ENCODE peak calls at places on chromosome 21, in four cellular contexts. Z is heart right ventricle; D is OCI-LY7; J is CD4-positive, CD25-positive, alpha-beta regulatory T cell. W is an unnamed sample.

GRCh38 chr21:20728691-20729090 is 269.5 kb upstream of the NCAM2 start:
- DNase-seq in D (no peak), Z (no peak), J (no peak), W (no peak)

GRCh38 chr21:36021251-36021837 is 39.0 kb downstream of the SETD4 start:
- DNase-seq in J (no peak), Z (no peak), D (no peak), W (no peak)

GRCh38 chr21:15741510-15741909 is 11.7 kb downstream of the USP25 start:
- DNase-seq in Z (no peak), D (no peak), J (no peak), W (no peak)

GRCh38 chr21:33403786-33404571 is 766 bp downstream of the IFNGR2 start:
- DNase-seq in D (peak; percentile 72), J (no peak), Z (peak; percentile 72), W (peak; percentile 71)

GRCh38 chr21:45954271-45954670 is 27.3 kb upstream of the COL6A1 start:
- DNase-seq in J (no peak), D (no peak), Z (no peak), W (no peak)

GRCh38 chr21:38315155-38315554 is 58.4 kb downstream of the KCNJ15 start:
- DNase-seq in Z (no peak), J (no peak), D (no peak), W (no peak)

GRCh38 chr21:18743523-18743922 is 339.9 kb upstream of the TMPRSS15 start:
- DNase-seq in Z (no peak), J (no peak), D (no peak), W (no peak)

GRCh38 chr21:46559291-46559983 is 45.4 kb downstream of the S100B start:
- DNase-seq in J (peak; percentile 55), D (peak; percentile 71), Z (no peak), W (peak; percentile 49)

GRCh38 chr21:38768385-38769071 is 37.2 kb upstream of the ETS2 start:
- DNase-seq in D (peak; percentile 19), Z (no peak), J (peak; percentile 36), W (no peak)

GRCh38 chr21:45406801-45407628 is 2.0 kb downstream of the COL18A1 start:
- DNase-seq in D (peak; percentile 2), J (no peak), Z (peak; percentile 16), W (no peak)

GRCh38 chr21:35933466-35933865 is 126.9 kb downstream of the SETD4 start:
- DNase-seq in J (no peak), Z (peak; percentile 38), D (peak; percentile 4), W (no peak)

GRCh38 chr21:36756527-36756926 is 57.6 kb downstream of the SIM2 start:
- DNase-seq in D (no peak), Z (no peak), J (no peak), W (no peak)

GRCh38 chr21:38479641-38480515 is 18.4 kb downstream of the ERG start:
- DNase-seq in J (no peak), D (no peak), Z (no peak), W (no peak)

GRCh38 chr21:16535100-16535418 is 805.3 kb downstream of the USP25 start:
- DNase-seq in Z (peak; percentile 68), D (no peak), J (no peak), W (no peak)

GRCh38 chr21:38308010-38308784 is 51.4 kb downstream of the KCNJ15 start:
- DNase-seq in J (no peak), D (no peak), Z (no peak), W (no peak)

GRCh38 chr21:38679531-38679930 is 126.2 kb upstream of the ETS2 start:
- DNase-seq in J (no peak), Z (no peak), D (no peak), W (no peak)

GRCh38 chr21:38902608-38903445 is 97.1 kb downstream of the ETS2 start:
- DNase-seq in Z (no peak), D (no peak), J (no peak), W (no peak)

GRCh38 chr21:46122241-46122671 is 24.3 kb downstream of the COL6A2 start:
- DNase-seq in J (no peak), D (no peak), Z (no peak), W (no peak)

GRCh38 chr21:41166947-41167346 is 1.0 kb upstream of the BACE2 start:
- DNase-seq in J (no peak), Z (peak; percentile 31), D (no peak), W (no peak)

GRCh38 chr21:24045775-24046215 is 1561.5 kb downstream of the MRPL39 start:
- DNase-seq in Z (peak; percentile 65), J (no peak), D (no peak), W (peak; percentile 45)

GRCh38 chr21:16028163-16028562 is 298.4 kb downstream of the USP25 start:
- DNase-seq in Z (no peak), D (no peak), J (no peak), W (no peak)

GRCh38 chr21:17441370-17441769 is 71.5 kb upstream of the CXADR start:
- DNase-seq in J (no peak), Z (no peak), D (no peak), W (no peak)

DNA sequence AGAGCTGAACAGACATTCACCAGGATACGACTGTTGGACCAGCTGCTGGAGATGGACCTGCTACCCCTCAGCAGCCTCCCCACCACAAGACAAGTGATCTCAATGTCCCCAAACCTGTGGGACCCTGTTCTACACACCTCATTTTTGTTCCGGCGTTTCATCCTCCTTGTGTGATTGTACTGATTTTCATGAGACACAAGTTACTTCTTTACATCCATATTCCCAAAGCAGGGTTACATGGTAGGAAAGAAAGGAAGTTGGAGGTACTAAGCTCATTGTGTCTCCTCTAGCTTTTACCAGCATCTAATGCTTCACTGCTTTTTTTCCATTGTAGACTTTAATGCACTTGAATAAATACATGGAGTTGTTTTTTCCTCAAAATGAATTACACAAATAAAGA is 8.7 kb downstream of the ADAMTS1 start:
- DNase-seq in Z (no peak), D (no peak), J (no peak), W (no peak)
- H3K27ac ChIP-seq in Z (no peak overlapping the region), D (no peak overlapping the region), J (no peak overlapping the region), W (no peak overlapping the region)

DNA sequence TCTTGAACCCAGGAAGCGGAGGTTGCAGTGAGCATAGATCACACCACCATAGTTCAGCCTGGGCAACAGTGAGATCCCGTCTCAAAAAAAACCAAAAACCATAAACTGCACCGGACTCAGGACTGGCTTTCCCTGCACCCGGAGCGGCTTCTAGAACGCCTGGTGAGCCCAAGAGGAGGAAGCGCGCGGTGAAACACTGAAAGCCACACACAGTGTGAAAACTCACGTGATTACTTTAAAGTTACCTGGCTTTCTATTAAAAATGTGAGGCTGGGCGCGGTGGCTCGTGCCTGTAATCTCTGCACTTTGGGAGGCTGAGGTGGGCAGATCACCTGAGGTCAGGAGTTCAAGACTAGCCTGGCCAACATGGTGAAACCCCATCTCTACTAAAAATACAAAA is 7.0 kb upstream of the TRAPPC10 start:
- DNase-seq in D (no peak), J (no peak), Z (no peak), W (no peak)
- H3K27ac ChIP-seq in D (no peak overlapping the region), J (no peak overlapping the region), Z (no peak overlapping the region), W (no peak overlapping the region)

GRCh38 chr21:42662430-42663199 is 9.2 kb downstream of the PDE9A start:
- DNase-seq in Z (no peak), J (no peak), D (no peak), W (no peak)
- H3K27ac ChIP-seq in Z (no peak overlapping the region), J (no peak overlapping the region), D (peak overlapping the region; percentile 91), W (no peak overlapping the region)

GRCh38 chr21:34602061-34602460 is 12.9 kb downstream of the RCAN1 start:
- DNase-seq in D (no peak), Z (no peak), J (no peak), W (no peak)

GRCh38 chr21:34596561-34597271 is 18.2 kb downstream of the RCAN1 start:
- DNase-seq in D (no peak), J (no peak), Z (no peak), W (no peak)

GRCh38 chr21:34603002-34603709 is 11.8 kb downstream of the RCAN1 start:
- DNase-seq in Z (peak; percentile 81), D (peak; percentile 57), J (no peak), W (peak; percentile 79)

GRCh38 chr21:34598931-34599400 is 15.9 kb downstream of the RCAN1 start:
- DNase-seq in D (no peak), J (no peak), Z (no peak), W (no peak)

DNA sequence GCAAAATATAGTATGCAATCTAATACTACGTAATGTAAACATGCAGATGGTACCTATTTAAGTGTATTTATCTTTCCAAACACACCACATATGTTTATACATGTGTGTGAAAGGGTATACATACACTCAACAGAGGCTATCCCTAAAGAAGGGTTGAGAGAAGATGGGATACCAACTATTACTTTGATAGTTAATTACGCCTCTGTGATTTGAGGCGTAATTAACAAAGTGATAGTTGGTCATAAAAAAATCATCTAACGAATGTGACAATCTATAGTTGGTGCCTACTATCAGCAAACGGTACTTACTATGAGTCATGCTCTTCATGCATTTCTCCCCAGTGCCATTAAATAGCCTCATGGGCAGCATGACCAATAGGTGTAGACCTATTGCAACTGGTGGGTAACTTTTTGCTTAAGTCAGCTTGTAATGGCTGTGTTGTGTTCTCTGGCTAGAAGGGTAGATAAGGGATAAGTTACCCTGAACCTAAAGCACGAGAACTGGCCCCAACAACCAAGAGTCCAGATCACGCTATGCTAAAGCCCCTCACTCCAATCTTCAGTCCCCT is 15.3 kb downstream of the RCAN1 start:
- DNase-seq in Z (no peak), D (no peak), J (no peak), W (no peak)
- H3K27ac ChIP-seq in Z (no peak overlapping the region), D (no peak overlapping the region), J (no peak overlapping the region), W (no peak overlapping the region)

GRCh38 chr21:42653492-42654061 is at the start of gene PDE9A:
- DNase-seq in Z (peak; percentile 36), J (peak; percentile 41), D (peak; percentile 51), W (no peak)

GRCh38 chr21:42652527-42653491 is 612 bp upstream of the PDE9A start:
- DNase-seq in J (no peak), D (no peak), Z (peak; percentile 65), W (no peak)

GRCh38 chr21:42654913-42655796 is 1.7 kb downstream of the PDE9A start:
- DNase-seq in J (no peak), Z (no peak), D (peak; percentile 30), W (peak; percentile 44)

GRCh38 chr21:42655797-42656770 is 2.7 kb downstream of the PDE9A start:
- DNase-seq in J (no peak), Z (no peak), D (peak; percentile 61), W (no peak)

DNA sequence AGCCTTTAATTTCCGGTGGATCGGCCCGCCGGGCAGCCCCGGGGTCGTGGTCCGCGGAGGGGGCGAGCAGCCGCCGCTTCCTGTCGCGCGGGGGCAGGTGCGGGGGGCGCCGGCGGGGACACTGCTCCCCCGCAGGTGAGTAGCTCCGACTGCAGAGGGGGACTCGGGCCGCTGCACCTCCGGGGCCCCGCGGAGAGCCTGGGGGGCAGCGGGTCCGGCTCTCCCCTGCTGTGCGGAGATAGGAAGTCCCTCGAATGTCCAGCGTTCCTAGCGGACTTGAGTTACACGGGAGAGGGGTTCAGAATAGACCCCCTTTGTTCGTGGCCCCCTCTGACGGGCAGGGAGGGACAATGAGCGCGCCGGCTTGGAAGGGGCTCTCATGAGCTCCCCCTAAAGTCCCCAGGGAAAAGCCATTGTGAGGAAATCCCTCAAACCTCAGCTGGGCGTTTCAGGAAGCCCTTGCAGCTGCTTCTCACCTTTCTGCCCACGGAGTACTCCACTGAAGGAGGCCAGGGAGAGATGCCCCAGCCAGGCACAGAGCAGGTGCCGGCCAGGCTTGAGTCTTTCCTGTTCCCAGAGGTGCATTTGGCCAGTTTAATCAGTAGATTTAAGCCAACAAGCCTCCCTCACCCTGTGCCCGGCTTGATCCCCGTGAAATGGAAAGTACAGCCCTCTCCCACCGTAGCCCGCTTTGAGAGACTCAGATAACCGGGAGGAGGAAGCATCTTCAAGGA is 925 bp downstream of the PDE9A start:
- DNase-seq in J (peak; percentile 32), D (peak; percentile 89), Z (no peak), W (no peak)
- H3K27ac ChIP-seq in J (peak overlapping the region; percentile 41), D (peak overlapping the region; percentile 66), Z (peak overlapping the region; percentile 53), W (no peak overlapping the region)